ENCODE peak calls at places on chromosomes 5 and 9, in six cellular contexts. J, R, T, U, C and V are unnamed samples. For H3K4me1, the result is how much of the 10 kb centered on the place peaks cover.

GRCh38 chr9:124079176-124079925 is 67.8 kb downstream of the LHX2 start:
- DNase-seq in R (no peak), U (no peak), T (no peak), J (no peak), C (no peak), V (no peak)

GRCh38 chr9:94875300-94876063 is 149.0 kb downstream of the AOPEP start:
- DNase-seq in J (no peak), R (no peak), C (peak), U (no peak), T (no peak), V (no peak)

GRCh38 chr9:85262333-85262732 is 479.4 kb downstream of the AGTPBP1 start:
- DNase-seq in J (no peak), R (no peak), C (no peak), U (no peak), T (no peak), V (no peak)

GRCh38 chr5:501833-502184 is 22.4 kb downstream of the SLC9A3 start:
- DNase-seq in J (no peak), R (no peak), C (no peak), U (no peak), T (no peak), V (no peak)

GRCh38 chr5:41252036-41252435 is 38.7 kb upstream of the C6 start:
- DNase-seq in T (no peak), U (no peak), R (no peak), C (no peak), J (no peak), V (no peak)

GRCh38 chr9:124105266-124105665 is 93.7 kb downstream of the LHX2 start:
- DNase-seq in C (no peak), J (no peak), T (no peak), R (no peak), U (no peak), V (peak)

GRCh38 chr5:61313960-61314681 is 17.9 kb upstream of the ZSWIM6 start:
- DNase-seq in C (no peak), T (no peak), R (no peak), U (no peak), J (peak), V (no peak)

GRCh38 chr9:134287591-134288518 is 38.4 kb upstream of the RXRA start:
- DNase-seq in U (no peak), J (no peak), C (no peak), T (no peak), R (no peak), V (peak)

GRCh38 chr5:81187885-81188284 is 45.2 kb upstream of the CKMT2 start:
- DNase-seq in C (peak), T (no peak), R (no peak), U (no peak), J (no peak), V (peak)

GRCh38 chr9:32426278-32426939 is 42.0 kb downstream of the ACO1 start:
- DNase-seq in C (no peak), J (no peak), T (no peak), R (peak), U (no peak), V (no peak)

GRCh38 chr5:103847060-103847459 is 284.5 kb upstream of the NUDT12 start:
- DNase-seq in R (no peak), U (no peak), C (no peak), J (no peak), T (no peak), V (no peak)

GRCh38 chr5:116013931-116014330 is 18.3 kb upstream of the ARL14EPL start:
- DNase-seq in C (no peak), U (no peak), T (no peak), J (no peak), R (no peak), V (no peak)

GRCh38 chr9:78001946-78002731 is 29.5 kb downstream of the GNAQ start:
- DNase-seq in C (no peak), J (no peak), T (no peak), R (no peak), U (no peak), V (no peak)

GRCh38 chr9:12667892-12668291 is 25.3 kb upstream of the TYRP1 start:
- DNase-seq in T (no peak), C (no peak), R (no peak), J (no peak), U (no peak), V (no peak)

GRCh38 chr9:75962186-75963036 is 71.9 kb downstream of the PCSK5 start:
- DNase-seq in C (peak), T (no peak), R (peak), J (no peak), U (no peak), V (peak)
- H3K27ac ChIP-seq in C (no peak), T (no peak), R (no peak), J (peak), U (no peak), V (no peak)

DNA sequence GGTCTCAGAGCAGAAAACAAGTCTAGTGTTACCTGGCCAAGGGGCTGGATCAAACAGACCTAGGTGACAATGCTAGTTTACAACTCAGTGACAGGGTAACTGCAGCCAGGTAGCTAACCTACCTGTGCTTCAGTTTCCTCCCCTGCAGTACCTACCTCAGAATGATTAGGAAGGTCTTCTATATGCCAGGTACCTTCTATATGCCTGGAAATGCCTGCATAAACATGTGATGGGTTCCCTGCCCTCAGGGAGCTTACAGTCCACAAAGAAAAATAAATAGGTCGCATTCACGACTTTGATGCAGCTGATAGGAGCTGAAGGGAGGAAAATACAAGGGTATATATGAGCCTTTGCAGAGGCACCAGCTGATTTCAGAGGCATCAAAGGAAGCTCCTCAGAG is 16.1 kb downstream of the LHFPL2 start:
- DNase-seq in J (no peak), T (no peak), R (no peak), C (no peak), U (no peak), V (no peak)
- H3K4me1 ChIP-seq in J (under half), T (under half), R (under half), C (under half), U (under half), V (half or more)

GRCh38 chr9:135993409-135993742 is 32.2 kb upstream of the UBAC1 start:
- DNase-seq in T (no peak), C (no peak), R (no peak), J (no peak), U (no peak), V (no peak)
- H3K27ac ChIP-seq in T (peak), C (peak), R (peak), J (peak), U (no peak), V (peak)

GRCh38 chr9:754150-754931 is 87.2 kb upstream of the DMRT1 start:
- DNase-seq in U (no peak), C (no peak), J (no peak), T (no peak), R (no peak), V (no peak)
- H3K4me1 ChIP-seq in U (under half), C (under half), J (under half), T (under half), R (under half), V (under half)

GRCh38 chr5:91468643-91469422 is 85.7 kb upstream of the ARRDC3 start:
- DNase-seq in R (no peak), U (no peak), J (no peak), C (no peak), T (no peak), V (no peak)
- H3K27ac ChIP-seq in R (no peak), U (no peak), J (peak), C (no peak), T (no peak), V (no peak)

GRCh38 chr9:102841376-102841775 is 153.8 kb upstream of the CYLC2 start:
- DNase-seq in R (no peak), C (no peak), T (no peak), J (no peak), U (no peak), V (no peak)
- H3K4me1 ChIP-seq in R (under half), C (under half), T (under half), J (under half), U (under half), V (under half)

DNA sequence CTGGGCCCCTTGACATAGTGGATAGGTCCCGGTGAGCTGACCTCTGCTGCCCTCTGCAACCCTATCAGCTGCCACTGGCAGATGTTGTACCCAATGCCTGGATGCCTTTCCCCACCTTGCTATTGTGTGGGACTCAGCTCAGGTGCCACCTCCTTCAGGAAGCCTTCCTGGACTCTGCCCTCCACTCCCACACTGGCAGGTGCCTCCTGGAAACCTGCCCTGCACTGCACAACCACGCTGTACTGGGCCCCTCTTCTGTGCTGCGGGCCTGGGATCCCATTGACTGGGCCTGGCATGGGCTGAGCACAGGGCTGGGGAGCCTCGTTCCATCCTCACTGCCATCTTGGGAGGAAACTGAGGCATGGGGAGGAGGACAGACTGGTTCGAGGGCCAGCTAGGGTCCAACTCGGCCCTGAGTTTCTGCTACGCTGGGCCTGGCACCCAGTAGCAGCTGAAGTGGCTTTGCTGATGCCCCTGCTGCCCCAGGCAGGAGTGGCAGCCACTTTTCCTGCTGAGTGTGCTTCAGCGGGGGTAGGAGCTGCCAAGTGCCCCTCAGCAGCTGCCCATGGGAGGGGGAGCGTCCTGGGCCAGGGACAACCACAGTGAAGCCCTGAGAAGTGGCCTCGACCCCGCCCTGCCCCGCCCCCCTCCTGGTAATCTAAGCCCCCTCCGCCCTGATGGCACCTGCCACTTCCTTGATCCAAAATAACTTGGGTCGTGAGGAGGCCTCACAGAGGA is 1.3 kb downstream of the AK1 start:
- DNase-seq in R (peak), C (peak), J (no peak), T (no peak), U (no peak), V (no peak)
- H3K27ac ChIP-seq in R (no peak), C (peak), J (peak), T (peak), U (no peak), V (peak)